ENCODE peak calls at places on chromosomes 11 and 22, in five cellular contexts. D is SK-N-SH, O is lower lobe of right lung, P is OCI-LY7, A is AG09309. U is an unnamed sample.
A peak's percentile ranks its signal among the peaks of the same experiment; 100 is the strongest.

GRCh38 chr11:104668797-104669463 is 229.3 kb downstream of the CASP12 start:
- DNase-seq in D (no peak), A (peak; percentile 45), O (no peak), P (no peak), U (peak; percentile 91)

GRCh38 chr22:50261615-50262459 is at the start of gene MAPK12:
- DNase-seq in A (no peak), D (peak; percentile 88), P (peak; percentile 83), O (no peak), U (no peak)

GRCh38 chr11:44014968-44015623 is 32.7 kb upstream of the ACCSL start:
- DNase-seq in O (no peak), P (no peak), A (no peak), D (no peak), U (no peak)

GRCh38 chr11:128803440-128803839 is 63.7 kb downstream of the KCNJ1 start:
- DNase-seq in D (no peak), O (no peak), P (no peak), A (no peak), U (no peak)

GRCh38 chr11:47558695-47559094 is 5.8 kb upstream of the CELF1 start:
- DNase-seq in D (no peak), A (no peak), O (no peak), P (no peak), U (no peak)

GRCh38 chr22:23840026-23840425 is 1.2 kb upstream of the DERL3 start:
- DNase-seq in O (no peak), A (no peak), D (no peak), P (no peak), U (no peak)

GRCh38 chr11:106937113-106937512 is 81.2 kb downstream of the GUCY1A2 start:
- DNase-seq in P (no peak), D (no peak), O (no peak), A (no peak), U (no peak)

GRCh38 chr11:108886608-108887007 is 221.7 kb downstream of the DDX10 start:
- DNase-seq in P (no peak), A (peak; percentile 50), O (no peak), D (no peak), U (peak; percentile 59)

GRCh38 chr11:16346975-16347374 is 9.4 kb downstream of the SOX6 start:
- DNase-seq in P (no peak), D (no peak), O (no peak), A (no peak), U (peak; percentile 15)

GRCh38 chr22:37696657-37697539 is at the start of gene TRIOBP:
- DNase-seq in O (peak; percentile 97), P (peak; percentile 97), A (peak; percentile 66), D (peak; percentile 95), U (peak; percentile 95)

GRCh38 chr11:101583180-101584128 is at the start of gene TRPC6:
- DNase-seq in O (peak; percentile 43), A (no peak), D (peak; percentile 15), P (no peak), U (peak; percentile 27)

DNA sequence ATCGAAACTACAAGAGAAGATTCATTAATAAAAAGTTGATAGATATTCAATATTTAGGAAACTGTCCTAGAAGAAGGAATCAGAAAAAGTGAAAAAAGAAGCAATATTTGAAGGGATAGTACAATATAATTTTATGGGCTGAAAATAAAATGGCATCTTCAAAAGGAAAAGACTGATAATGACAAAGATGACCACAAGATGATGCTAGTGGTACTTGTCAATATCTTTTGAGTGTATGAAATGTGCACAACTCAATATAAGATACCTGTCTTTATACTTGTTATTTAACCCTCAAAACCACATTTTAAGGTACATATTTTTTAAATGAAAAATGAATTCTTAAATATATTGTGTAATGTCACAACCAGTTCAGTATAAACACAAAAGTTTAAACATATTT is 1059.6 kb upstream of the RAG2 start:
- DNase-seq in A (no peak), O (no peak), P (no peak), D (peak; percentile 1), U (peak; percentile 55)
- TF ChIP-seq CTCF in A (peak; percentile 13), O (no peak), P (peak; percentile 24), D (peak; percentile 70), U (peak; percentile 69)

DNA sequence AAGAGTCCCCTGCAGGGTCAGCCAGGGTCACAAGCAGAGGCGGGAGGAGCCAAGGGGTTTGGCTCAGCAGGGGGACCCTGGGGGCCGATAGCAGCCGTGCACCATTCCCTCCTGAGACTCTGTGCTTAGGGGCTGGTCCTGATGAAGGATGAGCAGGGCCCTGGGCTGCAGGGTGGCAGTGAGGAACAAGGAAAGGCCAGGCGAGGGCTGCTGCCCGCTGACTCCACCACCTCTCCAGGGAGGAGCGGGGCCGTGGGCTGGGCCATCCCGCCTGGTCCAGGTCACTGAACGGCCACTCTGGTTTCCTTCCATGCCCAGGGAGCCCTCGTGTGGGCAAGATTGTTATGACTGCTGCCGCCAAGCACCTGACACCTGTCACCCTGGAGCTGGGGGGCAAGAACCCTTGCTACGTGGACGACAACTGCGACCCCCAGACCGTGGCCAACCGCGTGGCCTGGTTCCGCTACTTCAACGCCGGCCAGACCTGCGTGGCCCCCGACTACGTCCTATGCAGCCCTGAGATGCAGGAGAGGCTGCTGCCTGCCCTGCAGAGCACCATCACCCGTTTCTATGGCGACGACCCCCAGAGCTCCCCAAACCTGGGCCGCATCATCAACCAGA is 9.2 kb upstream of the NDUFS8 start:
- DNase-seq in P (peak; percentile 41), O (peak; percentile 71), D (peak; percentile 64), A (no peak), U (no peak)
- TF ChIP-seq CTCF in P (peak; percentile 59), O (peak; percentile 25), D (peak; percentile 34), A (peak; percentile 19), U (peak; percentile 37)

GRCh38 chr22:22446527-22446926 is 62.0 kb downstream of the ZNF280B start:
- DNase-seq in P (no peak), D (no peak), O (no peak), A (no peak), U (no peak)

GRCh38 chr22:22452211-22452610 is 56.3 kb downstream of the ZNF280B start:
- DNase-seq in P (no peak), O (no peak), D (no peak), A (no peak), U (no peak)

GRCh38 chr22:22452996-22453686 is 55.4 kb downstream of the ZNF280B start:
- DNase-seq in P (no peak), A (no peak), O (no peak), D (no peak), U (no peak)

GRCh38 chr22:22449819-22450218 is 58.7 kb downstream of the ZNF280B start:
- DNase-seq in A (no peak), D (no peak), O (no peak), P (no peak), U (no peak)

GRCh38 chr22:22450343-22450839 is 58.2 kb downstream of the ZNF280B start:
- DNase-seq in O (peak; percentile 53), P (peak; percentile 89), A (no peak), D (no peak), U (no peak)
- TF ChIP-seq CTCF in O (no peak), P (peak; percentile 9), A (no peak), D (no peak), U (no peak)

DNA sequence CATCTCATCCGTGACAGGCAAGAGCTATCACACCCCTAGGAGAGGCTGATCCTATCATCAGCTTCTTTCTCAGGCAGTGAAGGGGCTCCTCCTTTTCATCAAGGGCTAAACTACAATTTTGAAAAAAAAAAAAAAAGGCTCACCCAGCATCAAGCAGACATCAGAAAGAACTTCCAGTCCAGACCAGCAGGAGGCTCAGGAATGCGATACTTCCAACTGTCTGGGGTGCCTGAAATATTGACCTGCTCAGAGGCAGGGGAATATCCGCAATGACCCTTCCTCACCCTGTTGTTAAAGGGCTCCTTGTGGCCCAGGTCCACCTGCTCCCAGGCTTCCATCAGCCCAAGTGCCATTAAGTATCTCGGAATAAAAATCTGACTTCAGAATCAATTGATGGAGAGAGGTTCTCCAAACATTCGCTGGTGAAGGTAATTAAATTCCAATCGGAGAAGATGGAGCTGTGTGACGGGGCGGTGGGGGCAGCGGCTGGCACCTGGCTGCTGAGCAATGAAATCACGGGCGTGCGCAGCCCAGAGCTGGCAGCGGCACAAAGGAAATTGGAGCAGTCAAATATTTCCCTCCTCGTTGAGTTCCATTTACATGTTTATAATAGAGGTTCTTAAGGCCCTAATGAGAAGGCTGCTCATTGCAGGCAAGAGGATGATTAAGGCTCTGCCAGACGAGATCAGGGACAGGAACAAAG is 68.9 kb upstream of the THY1 start:
- DNase-seq in A (no peak), O (no peak), D (no peak), P (no peak), U (no peak)
- TF ChIP-seq CTCF in A (peak; percentile 58), O (no peak), D (peak; percentile 47), P (peak; percentile 43), U (peak; percentile 50)

GRCh38 chr11:69674886-69675714 is at the start of gene LTO1:
- DNase-seq in O (peak; percentile 98), P (peak; percentile 93), D (peak; percentile 99), A (peak; percentile 66), U (peak; percentile 97)
- TF ChIP-seq CTCF in O (no peak), P (no peak), D (no peak), A (no peak), U (no peak)

GRCh38 chr22:38718414-38718813 is 12.7 kb downstream of the GTPBP1 start:
- DNase-seq in P (no peak), O (peak; percentile 73), A (no peak), D (peak; percentile 45), U (peak; percentile 65)
- TF ChIP-seq CTCF in P (no peak), O (peak; percentile 56), A (peak; percentile 71), D (peak; percentile 46), U (peak; percentile 69)

GRCh38 chr11:65571940-65572339 is 398 bp upstream of the FAM89B start:
- DNase-seq in D (no peak), P (peak; percentile 57), A (no peak), O (no peak), U (peak; percentile 54)
- TF ChIP-seq CTCF in D (peak; percentile 58), P (peak; percentile 67), A (peak; percentile 46), O (peak; percentile 13), U (peak; percentile 53)

GRCh38 chr22:17115927-17116326 is 5.2 kb downstream of the TMEM121B start:
- DNase-seq in A (no peak), P (no peak), O (no peak), D (no peak), U (no peak)

GRCh38 chr22:17115311-17115710 is 5.8 kb downstream of the TMEM121B start:
- DNase-seq in A (no peak), D (no peak), O (no peak), P (no peak), U (no peak)

GRCh38 chr22:17113600-17113999 is 7.6 kb downstream of the TMEM121B start:
- DNase-seq in A (no peak), P (no peak), D (no peak), O (no peak), U (no peak)

GRCh38 chr22:17114958-17115235 is 6.3 kb downstream of the TMEM121B start:
- DNase-seq in D (no peak), P (no peak), O (no peak), A (no peak), U (no peak)

GRCh38 chr22:17114173-17114957 is 6.8 kb downstream of the TMEM121B start:
- DNase-seq in P (no peak), D (no peak), A (no peak), O (no peak), U (no peak)
- TF ChIP-seq CTCF in P (no peak), D (no peak), A (no peak), O (no peak), U (no peak)